ENCODE peak calls at places on chromosomes 11 and 22, in nine cellular contexts. Y is A549, P is stomach, D is ovary, G is suprapubic skin, A is SK-N-SH, N is HepG2, F is sigmoid colon, T is transverse colon. Z is an unnamed sample.

GRCh38 chr11:64742940-64743590 is 877 bp downstream of the RASGRP2 start:
- DNase-seq in D (peak), A (peak), P (peak), N (no peak), G (peak), T (peak), Y (peak), F (peak), Z (no peak)

GRCh38 chr11:69287968-69288882 is 5.7 kb upstream of the MYEOV start:
- DNase-seq in P (peak), Y (no peak), G (no peak), A (no peak), F (no peak), T (peak), N (peak), D (no peak), Z (no peak)

GRCh38 chr11:122309262-122309925 is 193.4 kb upstream of the BLID start:
- DNase-seq in P (no peak), F (no peak), Y (no peak), G (no peak), N (no peak), D (no peak), T (no peak), A (no peak), Z (no peak)

GRCh38 chr11:66697988-66698387 is 20.3 kb upstream of the RBM4B start:
- DNase-seq in G (no peak), T (no peak), D (no peak), Y (no peak), N (no peak), F (no peak), A (no peak), P (no peak), Z (no peak)

GRCh38 chr11:79243412-79244174 is 197.2 kb downstream of the TENM4 start:
- DNase-seq in P (no peak), G (no peak), N (no peak), Y (peak), A (no peak), D (peak), T (no peak), F (no peak), Z (no peak)

GRCh38 chr22:40033586-40034380 is 39.0 kb downstream of the FAM83F start:
- DNase-seq in A (no peak), T (no peak), D (no peak), P (no peak), N (no peak), Y (no peak), F (peak), G (no peak), Z (no peak)

GRCh38 chr22:32866953-32867352 is 65.4 kb downstream of the TIMP3 start:
- DNase-seq in N (no peak), D (no peak), A (no peak), T (no peak), F (no peak), P (no peak), Y (no peak), G (no peak), Z (no peak)

GRCh38 chr22:26234267-26234666 is 65.0 kb downstream of the SEZ6L start:
- DNase-seq in F (no peak), A (no peak), G (no peak), P (no peak), D (no peak), T (no peak), Y (no peak), N (no peak), Z (no peak)

GRCh38 chr11:64629796-64630562 is 39.0 kb downstream of the SLC22A12 start:
- DNase-seq in P (no peak), Y (peak), G (no peak), N (no peak), A (peak), T (peak), D (no peak), F (peak), Z (no peak)

GRCh38 chr11:57116654-57117053 is 65.1 kb upstream of the LRRC55 start:
- DNase-seq in T (peak), F (no peak), A (peak), N (peak), P (peak), D (no peak), Y (peak), G (no peak), Z (no peak)

GRCh38 chr11:12602421-12602820 is 71.8 kb upstream of the TEAD1 start:
- DNase-seq in G (no peak), A (no peak), F (no peak), D (no peak), P (no peak), Y (no peak), N (no peak), T (no peak), Z (no peak)

GRCh38 chr11:108340958-108341357 is 118.1 kb downstream of the ATM start:
- DNase-seq in D (no peak), F (no peak), A (no peak), G (no peak), Y (peak), T (no peak), N (peak), P (no peak), Z (no peak)

GRCh38 chr11:121723261-121723741 is 270.5 kb upstream of the SORL1-AS1 start:
- DNase-seq in G (no peak), N (no peak), Y (no peak), A (no peak), T (no peak), D (peak), F (peak), P (no peak), Z (peak)

GRCh38 chr22:49960967-49961600 is 512 bp downstream of the PIM3 start:
- DNase-seq in T (peak), G (peak), F (peak), P (peak), D (peak), A (peak), N (no peak), Y (peak), Z (no peak)

GRCh38 chr11:113675565-113675964 is 30.5 kb downstream of the TMPRSS5 start:
- DNase-seq in T (no peak), G (no peak), A (no peak), Y (no peak), D (no peak), N (no peak), P (no peak), F (no peak), Z (no peak)

GRCh38 chr11:66046901-66047300 is 2.1 kb downstream of the GAL3ST3 start:
- DNase-seq in A (no peak), D (no peak), T (no peak), N (no peak), Y (no peak), P (no peak), G (no peak), F (no peak), Z (no peak)

GRCh38 chr11:110453684-110454354 is 24.1 kb downstream of the FDX1 start:
- DNase-seq in T (no peak), A (no peak), P (no peak), Y (no peak), D (no peak), F (no peak), G (no peak), N (no peak), Z (no peak)

GRCh38 chr11:34851916-34852315 is 64.3 kb downstream of the APIP start:
- DNase-seq in D (no peak), F (no peak), T (no peak), Y (no peak), G (no peak), P (no peak), A (no peak), N (no peak), Z (no peak)

GRCh38 chr11:92892769-92893168 is 76.7 kb upstream of the MTNR1B start:
- DNase-seq in D (no peak), G (no peak), F (no peak), P (no peak), T (no peak), A (no peak), Y (no peak), N (no peak), Z (no peak)

GRCh38 chr11:107044503-107044902 is 26.2 kb upstream of the GUCY1A2 start:
- DNase-seq in N (no peak), D (no peak), T (no peak), Y (no peak), F (no peak), P (no peak), A (no peak), G (no peak), Z (no peak)

GRCh38 chr11:10208045-10208674 is 85.9 kb downstream of the SBF2 start:
- DNase-seq in N (peak), F (no peak), A (peak), D (no peak), P (no peak), G (no peak), T (no peak), Y (peak), Z (no peak)

GRCh38 chr11:9777066-9777465 is 113.2 kb downstream of the SWAP70 start:
- DNase-seq in P (no peak), Y (no peak), D (no peak), T (no peak), F (no peak), N (no peak), G (no peak), A (no peak), Z (no peak)

GRCh38 chr11:41522899-41523672 is 63.6 kb upstream of the LRRC4C start:
- DNase-seq in P (no peak), G (no peak), F (no peak), T (no peak), D (no peak), N (no peak), Y (no peak), A (no peak), Z (no peak)
- TF ChIP-seq EP300 in P (no peak), G (no peak), F (no peak), T (no peak), D (no peak), N (no peak), Y (no peak), A (no peak), Z (no peak)

GRCh38 chr11:19460718-19461405 is 220.1 kb upstream of the E2F8 start:
- DNase-seq in Y (no peak), N (no peak), D (no peak), F (no peak), T (peak), P (no peak), G (no peak), A (peak), Z (no peak)
- TF ChIP-seq EP300 in Y (no peak), N (no peak), D (no peak), F (no peak), T (no peak), P (no peak), G (no peak), A (no peak), Z (no peak)

GRCh38 chr11:134951305-134951700 is 539.3 kb upstream of the B3GAT1 start:
- DNase-seq in D (no peak), G (no peak), A (no peak), F (no peak), Y (no peak), T (no peak), N (no peak), P (no peak), Z (peak)
- TF ChIP-seq EP300 in D (no peak), G (no peak), A (no peak), F (no peak), Y (no peak), T (no peak), N (no peak), P (no peak), Z (no peak)

GRCh38 chr11:77106759-77107158 is 4.1 kb downstream of the OMP start:
- DNase-seq in P (no peak), G (no peak), F (no peak), N (no peak), Y (no peak), T (no peak), A (no peak), D (no peak), Z (no peak)
- TF ChIP-seq EP300 in P (no peak), G (no peak), F (no peak), N (no peak), Y (no peak), T (no peak), A (no peak), D (no peak), Z (no peak)

DNA sequence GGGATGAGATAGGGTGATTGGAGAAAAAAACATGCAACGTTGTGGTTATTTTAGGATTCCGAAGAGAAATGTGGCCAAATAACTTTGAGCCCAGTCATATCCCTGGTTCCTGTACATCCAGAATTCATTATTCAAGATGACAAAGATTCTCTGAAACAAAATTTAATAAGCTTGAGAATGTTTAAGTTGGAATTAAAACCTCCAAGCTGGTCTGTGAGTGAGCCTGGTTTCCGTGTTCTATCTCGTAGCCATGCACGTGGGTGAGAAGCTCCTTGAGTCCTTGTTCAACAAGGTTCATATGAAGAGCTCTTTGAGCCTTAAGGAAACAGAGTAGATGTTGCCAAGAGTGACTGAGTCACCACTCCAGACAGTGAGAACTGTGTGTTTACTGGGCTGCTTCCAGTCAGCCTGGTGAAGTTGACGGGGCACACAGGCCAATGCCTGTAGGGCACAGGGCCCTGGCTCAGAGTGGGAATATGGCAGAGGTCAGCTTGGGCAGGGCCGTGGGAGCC is 206.5 kb downstream of the NAV2 start:
- DNase-seq in G (no peak), Y (peak), T (peak), A (no peak), D (no peak), F (peak), N (no peak), P (peak), Z (no peak)
- TF ChIP-seq EP300 in G (no peak), Y (no peak), T (no peak), A (peak), D (no peak), F (peak), N (no peak), P (no peak), Z (no peak)

GRCh38 chr22:28917747-28918543 is 34.6 kb downstream of the ZNRF3 start:
- DNase-seq in G (no peak), N (peak), A (peak), Y (peak), P (peak), T (peak), D (peak), F (peak), Z (no peak)
- TF ChIP-seq EP300 in G (no peak), N (peak), A (no peak), Y (no peak), P (no peak), T (no peak), D (no peak), F (no peak), Z (no peak)

GRCh38 chr11:13850256-13851010 is 112.1 kb upstream of the SPON1 start:
- DNase-seq in Y (no peak), N (no peak), G (no peak), A (no peak), F (no peak), T (no peak), P (no peak), D (no peak), Z (no peak)
- TF ChIP-seq EP300 in Y (no peak), N (no peak), G (no peak), A (no peak), F (no peak), T (no peak), P (no peak), D (no peak), Z (no peak)

GRCh38 chr11:117819096-117820040 is 5.2 kb downstream of the FXYD2 start:
- DNase-seq in T (peak), Y (peak), F (peak), D (peak), P (peak), G (no peak), A (peak), N (peak), Z (no peak)

GRCh38 chr11:117817213-117818035 is 7.1 kb downstream of the FXYD2 start:
- DNase-seq in D (peak), A (peak), P (peak), Y (peak), T (peak), F (peak), G (peak), N (peak), Z (peak)

GRCh38 chr11:117816846-117817212 is 7.7 kb downstream of the FXYD2 start:
- DNase-seq in G (no peak), Y (no peak), D (no peak), F (no peak), A (no peak), P (no peak), T (no peak), N (no peak), Z (no peak)

GRCh38 chr11:117820071-117820470 is 4.5 kb downstream of the FXYD2 start:
- DNase-seq in P (no peak), N (no peak), Y (no peak), T (peak), D (no peak), F (no peak), G (no peak), A (no peak), Z (no peak)

GRCh38 chr11:117818036-117818858 is 6.3 kb downstream of the FXYD2 start:
- DNase-seq in G (no peak), A (no peak), P (no peak), F (no peak), N (no peak), Y (peak), D (no peak), T (no peak), Z (no peak)
- TF ChIP-seq EP300 in G (no peak), A (no peak), P (no peak), F (no peak), N (peak), Y (no peak), D (no peak), T (no peak), Z (no peak)

GRCh38 chr11:46381046-46381835 is at the start of gene MDK:
- DNase-seq in T (peak), A (peak), Y (no peak), D (peak), P (peak), N (peak), G (peak), F (peak), Z (no peak)

GRCh38 chr11:46381836-46382643 is 571 bp downstream of the MDK start:
- DNase-seq in F (peak), N (no peak), Y (no peak), P (no peak), T (no peak), D (peak), G (peak), A (peak), Z (no peak)

GRCh38 chr11:46378296-46378695 is 3.2 kb upstream of the MDK start:
- DNase-seq in D (no peak), T (no peak), G (no peak), P (no peak), F (no peak), A (no peak), N (no peak), Y (no peak), Z (peak)

GRCh38 chr11:46378811-46379482 is 2.5 kb upstream of the MDK start:
- DNase-seq in P (no peak), F (no peak), G (no peak), N (no peak), T (no peak), A (no peak), D (no peak), Y (no peak), Z (peak)

GRCh38 chr11:46380340-46381045 is 976 bp upstream of the MDK start:
- DNase-seq in N (peak), D (peak), G (no peak), T (peak), P (peak), Y (no peak), F (peak), A (peak), Z (peak)
- TF ChIP-seq EP300 in N (peak), D (no peak), G (no peak), T (no peak), P (no peak), Y (no peak), F (no peak), A (no peak), Z (no peak)

Z was measured in esophagus muscularis mucosa.